ENCODE peak calls at places on chromosomes 11 and 22, in six cellular contexts. I is activated T-helper 1 cell treated with anti-CD3 and anti-CD28 coated beads, Interleukin-2, amount 50 U/mL, for 16 hours; E is NCI-H446; F is AG20443; N is hepatocyte; T is NCI-H1092 treated with DMSO at 0.1 percent for 48 hours. H is an unnamed sample.
A peak's percentile ranks its signal among the peaks of the same experiment; 100 is the strongest.

GRCh38 chr11:14327105-14327504 is 31.9 kb downstream of the RRAS2 start:
- DNase-seq in F (no peak), T (no peak), I (no peak), E (no peak), N (no peak), H (no peak)

GRCh38 chr11:14768789-14769188 is 123.2 kb downstream of the CYP2R1 start:
- DNase-seq in T (no peak), F (no peak), E (no peak), N (no peak), I (no peak), H (no peak)

GRCh38 chr11:69008774-69009440 is 4.1 kb downstream of the MRGPRF start:
- DNase-seq in F (peak; percentile 98), T (no peak), E (no peak), N (peak; percentile 95), I (no peak), H (no peak)

GRCh38 chr11:64951529-64951928 is 15.8 kb upstream of the GPHA2 start:
- DNase-seq in I (no peak), N (no peak), F (no peak), T (no peak), E (no peak), H (no peak)

GRCh38 chr22:24325105-24325757 is 54.6 kb downstream of the SPECC1L start:
- DNase-seq in N (peak; percentile 68), I (no peak), T (no peak), F (peak; percentile 84), E (peak; percentile 64), H (no peak)

GRCh38 chr11:103659138-103659734 is 377.2 kb upstream of the DDI1 start:
- DNase-seq in F (peak; percentile 37), E (peak; percentile 18), N (no peak), I (no peak), T (peak; percentile 12), H (no peak)

GRCh38 chr11:22461626-22462025 is 123.4 kb downstream of the SLC17A6 start:
- DNase-seq in T (no peak), I (no peak), F (no peak), N (no peak), E (no peak), H (no peak)

GRCh38 chr11:73995731-73996130 is 13.1 kb upstream of the UCP2 start:
- DNase-seq in E (no peak), F (no peak), T (no peak), N (no peak), I (no peak), H (no peak)

GRCh38 chr11:46367244-46367915 is 14.1 kb upstream of the MDK start:
- DNase-seq in T (peak; percentile 21), N (peak; percentile 74), F (peak; percentile 74), I (peak; percentile 62), E (peak; percentile 48), H (no peak)

GRCh38 chr11:114350022-114350421 is 50.3 kb downstream of the C11orf71 start:
- DNase-seq in E (no peak), I (no peak), N (no peak), F (no peak), T (no peak), H (no peak)

GRCh38 chr22:20583471-20583922 is 76.1 kb downstream of the MED15 start:
- DNase-seq in F (no peak), E (peak; percentile 60), N (no peak), T (no peak), I (no peak), H (no peak)

GRCh38 chr22:39574779-39575551 is 4.4 kb downstream of the CACNA1I start:
- DNase-seq in F (peak; percentile 88), N (peak; percentile 68), E (peak; percentile 25), I (no peak), T (no peak), H (no peak)

GRCh38 chr11:110000045-110000502 is 93.1 kb upstream of the ZC3H12C start:
- DNase-seq in T (no peak), N (peak; percentile 62), I (no peak), E (no peak), F (peak; percentile 86), H (no peak)

GRCh38 chr11:112185883-112186282 is 10.6 kb downstream of the BCO2 start:
- DNase-seq in N (no peak), T (no peak), F (no peak), I (no peak), E (no peak), H (no peak)

GRCh38 chr22:26953380-26953807 is 296.0 kb downstream of the MIAT start:
- DNase-seq in F (no peak), E (no peak), T (no peak), N (no peak), I (no peak), H (no peak)

GRCh38 chr11:90288207-90288821 is 65.5 kb upstream of the CHORDC1 start:
- DNase-seq in F (peak; percentile 19), I (no peak), E (peak; percentile 51), T (peak; percentile 51), N (peak; percentile 48), H (no peak)

GRCh38 chr11:60343094-60343704 is 16.1 kb downstream of the MS4A6E start:
- DNase-seq in T (peak; percentile 12), N (no peak), E (peak; percentile 31), I (no peak), F (no peak), H (no peak)

GRCh38 chr11:10628506-10629236 is 60.2 kb upstream of the LYVE1 start:
- DNase-seq in I (no peak), T (no peak), N (no peak), F (no peak), E (no peak), H (no peak)

GRCh38 chr11:111414936-111415335 is 35.9 kb upstream of the POU2AF1 start:
- DNase-seq in N (no peak), E (no peak), F (no peak), I (no peak), T (no peak), H (no peak)

GRCh38 chr22:50705219-50705691 is 32.6 kb downstream of the SHANK3 start:
- DNase-seq in F (no peak), I (no peak), E (peak; percentile 63), T (peak; percentile 54), N (peak; percentile 93), H (no peak)

GRCh38 chr11:124877631-124878496 is 12.6 kb downstream of the ROBO3 start:
- DNase-seq in E (no peak), I (no peak), N (no peak), T (no peak), F (no peak), H (no peak)

GRCh38 chr22:17797721-17798559 is 23.7 kb upstream of the BID start:
- DNase-seq in F (no peak), I (no peak), E (no peak), N (no peak), T (no peak), H (no peak)